ENCODE peak calls at places on chromosomes 5 and 9, in five cellular contexts. One of them, this sample, is unnamed.

GRCh38 chr5:116573617-116574431 is 799 bp downstream of the SEMA6A start:
- DNase-seq in cardiac muscle cell: peak
- DNase-seq in A549: peak
- DNase-seq in HFFc6: no peak
- DNase-seq in omental fat pad: no peak
- DNase-seq in this sample: no peak

GRCh38 chr9:87256973-87257372 is 240.7 kb upstream of the DAPK1 start:
- DNase-seq in cardiac muscle cell: no peak
- DNase-seq in HFFc6: no peak
- DNase-seq in omental fat pad: no peak
- DNase-seq in A549: no peak
- DNase-seq in this sample: no peak

GRCh38 chr5:989961-990530 is 18.6 kb upstream of the NKD2 start:
- DNase-seq in A549: no peak
- DNase-seq in HFFc6: no peak
- DNase-seq in omental fat pad: no peak
- DNase-seq in cardiac muscle cell: peak
- DNase-seq in this sample: no peak

GRCh38 chr5:131525805-131526204 is 109.2 kb downstream of the RAPGEF6 start:
- DNase-seq in cardiac muscle cell: no peak
- DNase-seq in A549: no peak
- DNase-seq in omental fat pad: no peak
- DNase-seq in HFFc6: no peak
- DNase-seq in this sample: no peak

GRCh38 chr9:121885345-121885901 is 207.7 kb downstream of the TTLL11 start:
- DNase-seq in HFFc6: peak
- DNase-seq in A549: no peak
- DNase-seq in cardiac muscle cell: no peak
- DNase-seq in omental fat pad: no peak
- DNase-seq in this sample: no peak

GRCh38 chr5:176921669-176922196 is 22.6 kb upstream of the HK3 start:
- DNase-seq in A549: no peak
- DNase-seq in HFFc6: no peak
- DNase-seq in cardiac muscle cell: no peak
- DNase-seq in omental fat pad: no peak
- DNase-seq in this sample: no peak

GRCh38 chr5:122367445-122367844 is 55.4 kb downstream of the SNCAIP start:
- DNase-seq in HFFc6: no peak
- DNase-seq in cardiac muscle cell: no peak
- DNase-seq in A549: no peak
- DNase-seq in omental fat pad: no peak
- DNase-seq in this sample: no peak

GRCh38 chr5:144183254-144183889 is 12.7 kb downstream of the KCTD16 start:
- DNase-seq in omental fat pad: no peak
- DNase-seq in A549: peak
- DNase-seq in HFFc6: peak
- DNase-seq in cardiac muscle cell: peak
- DNase-seq in this sample: no peak

GRCh38 chr5:174731214-174732039 is 7.0 kb downstream of the MSX2 start:
- DNase-seq in HFFc6: no peak
- DNase-seq in cardiac muscle cell: peak
- DNase-seq in A549: no peak
- DNase-seq in omental fat pad: no peak
- DNase-seq in this sample: no peak

GRCh38 chr5:68460147-68460760 is 244.7 kb downstream of the PIK3R1 start:
- DNase-seq in cardiac muscle cell: peak
- DNase-seq in HFFc6: peak
- DNase-seq in A549: peak
- DNase-seq in omental fat pad: no peak
- DNase-seq in this sample: no peak

GRCh38 chr5:140219068-140219971 is 44.3 kb downstream of the CYSTM1 start:
- DNase-seq in A549: no peak
- DNase-seq in cardiac muscle cell: no peak
- DNase-seq in HFFc6: no peak
- DNase-seq in omental fat pad: no peak
- DNase-seq in this sample: no peak

DNA sequence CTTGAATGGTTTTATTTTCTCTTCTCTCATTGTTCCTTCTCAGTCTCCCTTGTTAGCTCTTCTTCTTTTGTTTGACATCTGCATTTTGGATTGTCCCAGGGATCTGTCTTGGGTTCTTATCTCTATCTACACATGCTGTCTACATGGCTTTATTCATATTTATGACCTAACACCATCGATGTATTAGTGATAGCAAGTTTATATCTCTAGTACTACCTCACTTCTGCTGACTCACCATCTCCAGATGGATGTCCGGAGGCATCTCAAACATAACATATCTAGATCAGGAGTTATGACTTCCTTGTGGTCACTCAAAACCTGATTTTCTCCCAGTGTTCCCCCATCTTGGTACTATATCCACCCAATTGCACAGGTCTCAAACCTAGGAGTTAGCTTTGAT is 19.2 kb upstream of the SELENOP start:
- DNase-seq in HFFc6: no peak
- DNase-seq in A549: no peak
- DNase-seq in cardiac muscle cell: no peak
- DNase-seq in omental fat pad: no peak
- DNase-seq in this sample: no peak
- TF ChIP-seq CTCF in HFFc6: no peak
- TF ChIP-seq CTCF in A549: no peak
- TF ChIP-seq CTCF in cardiac muscle cell: no peak
- TF ChIP-seq CTCF in omental fat pad: no peak
- TF ChIP-seq CTCF in this sample: no peak

DNA sequence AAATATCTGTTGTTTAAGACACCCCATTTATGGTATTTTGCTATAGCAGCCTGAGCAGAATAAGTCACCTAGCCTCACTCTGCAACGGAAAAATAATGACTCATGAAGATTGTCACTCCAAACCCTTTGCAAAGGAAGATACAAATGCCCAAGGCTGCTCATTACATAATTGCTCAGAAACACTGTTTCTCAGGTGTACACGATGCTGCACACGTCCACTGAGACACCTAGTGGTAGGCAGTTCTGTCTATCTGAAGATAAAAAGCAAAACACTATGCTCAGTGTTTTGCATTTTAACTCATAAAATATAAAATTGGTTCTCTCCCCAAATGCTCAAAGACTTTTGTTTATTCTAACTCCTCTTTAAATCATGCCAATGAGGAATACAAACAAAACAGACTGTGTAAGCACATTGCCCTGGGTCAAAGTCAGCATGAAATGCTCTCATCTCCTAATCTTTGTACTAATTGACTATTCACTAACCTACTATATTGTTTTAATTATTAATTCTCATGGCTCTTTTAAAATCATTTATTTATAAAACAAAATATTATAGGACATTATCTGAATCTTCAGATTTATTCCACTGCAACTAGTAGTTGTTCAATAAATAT is 7.7 kb upstream of the TSLP start:
- DNase-seq in A549: peak
- DNase-seq in omental fat pad: no peak
- DNase-seq in cardiac muscle cell: no peak
- DNase-seq in HFFc6: no peak
- DNase-seq in this sample: no peak
- TF ChIP-seq CTCF in A549: peak
- TF ChIP-seq CTCF in omental fat pad: no peak
- TF ChIP-seq CTCF in cardiac muscle cell: peak
- TF ChIP-seq CTCF in HFFc6: peak
- TF ChIP-seq CTCF in this sample: no peak

DNA sequence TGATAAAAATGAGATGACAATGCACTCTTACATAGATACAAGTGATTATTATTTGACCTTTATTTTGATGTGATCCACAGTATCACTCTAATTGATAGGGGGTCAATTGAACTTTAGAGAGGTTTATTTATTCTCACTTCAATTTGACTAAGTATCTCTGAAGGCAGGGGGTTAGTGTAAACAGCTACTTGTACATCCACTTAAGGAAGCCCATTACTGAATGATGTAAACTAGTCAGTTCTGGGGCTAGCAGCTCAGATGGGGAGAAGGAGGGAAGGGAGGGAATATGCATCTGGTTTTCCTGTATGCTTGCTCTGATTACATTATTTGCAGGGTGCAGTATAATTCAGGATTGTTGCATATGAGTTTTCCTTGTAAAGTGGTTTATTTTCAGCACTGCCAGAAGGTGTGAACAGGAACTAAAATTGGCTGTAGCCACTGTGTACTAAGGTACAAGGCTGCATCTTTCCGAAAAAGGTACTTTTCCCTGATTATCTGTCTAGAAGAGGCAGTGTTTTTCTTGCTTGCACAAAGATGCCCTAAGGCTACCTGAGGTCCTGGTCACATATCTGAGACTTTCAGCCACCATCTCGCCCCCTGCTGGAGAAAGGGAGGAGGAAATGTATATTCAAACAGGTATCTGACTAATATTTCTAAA is 51.2 kb downstream of the MRPS27 start:
- DNase-seq in HFFc6: peak
- DNase-seq in A549: peak
- DNase-seq in cardiac muscle cell: peak
- DNase-seq in omental fat pad: no peak
- DNase-seq in this sample: no peak
- TF ChIP-seq CTCF in HFFc6: peak
- TF ChIP-seq CTCF in A549: peak
- TF ChIP-seq CTCF in cardiac muscle cell: peak
- TF ChIP-seq CTCF in omental fat pad: peak
- TF ChIP-seq CTCF in this sample: no peak

DNA sequence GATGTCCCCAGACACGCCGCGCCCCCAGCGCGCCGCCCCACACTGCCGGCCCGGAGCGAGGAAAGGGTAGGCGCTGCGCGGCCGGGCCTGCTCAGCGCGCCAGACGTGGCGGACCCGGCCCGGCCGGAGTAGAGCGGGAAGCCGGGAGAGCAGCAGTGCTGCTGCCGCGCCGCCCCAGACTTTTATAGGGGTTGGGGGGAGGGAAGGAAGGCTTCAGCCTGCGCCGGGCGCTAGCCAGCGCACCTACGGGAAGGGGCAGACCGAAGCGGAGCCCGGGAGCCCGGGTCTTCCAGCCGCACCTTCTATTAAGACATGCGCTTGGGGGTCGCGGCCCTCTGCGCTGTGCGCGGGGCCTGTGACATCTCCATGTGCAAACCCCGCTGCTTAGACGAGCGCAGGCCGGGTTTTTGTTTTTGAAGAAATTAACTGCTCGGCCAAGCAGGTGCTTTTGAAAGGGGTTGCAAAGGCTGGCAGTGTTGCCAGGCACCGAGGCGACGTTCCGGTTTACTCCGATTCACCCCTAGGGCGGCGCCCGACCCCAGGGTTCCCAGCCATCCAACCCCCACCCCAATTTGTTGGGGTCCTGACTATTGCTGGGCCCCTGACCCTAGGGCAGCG is 361 bp upstream of the PAX5 start:
- DNase-seq in omental fat pad: no peak
- DNase-seq in HFFc6: no peak
- DNase-seq in cardiac muscle cell: peak
- DNase-seq in A549: no peak
- DNase-seq in this sample: peak
- TF ChIP-seq CTCF in omental fat pad: no peak
- TF ChIP-seq CTCF in HFFc6: peak
- TF ChIP-seq CTCF in cardiac muscle cell: no peak
- TF ChIP-seq CTCF in A549: peak
- TF ChIP-seq CTCF in this sample: no peak